ENCODE peak calls at places on chromosomes 5 and 9, in four cellular contexts. S is neural crest cell, Z is pancreas, D is foreskin keratinocyte. T is an unnamed sample.

GRCh38 chr5:98424681-98425454 is 348.6 kb upstream of the RGMB start:
- DNase-seq in Z (no peak), D (no peak), S (no peak), T (no peak)

GRCh38 chr9:123127512-123128075 is 94.1 kb downstream of the GPR21 start:
- DNase-seq in Z (no peak), D (no peak), S (no peak), T (no peak)

GRCh38 chr9:131019387-131020239 is 10.6 kb downstream of the LAMC3 start:
- DNase-seq in D (no peak), Z (no peak), S (no peak), T (no peak)

GRCh38 chr5:61327761-61328753 is 4.0 kb upstream of the ZSWIM6 start:
- DNase-seq in Z (no peak), S (no peak), D (peak; percentile 55), T (peak; percentile 81)

GRCh38 chr5:177269232-177269895 is 34.2 kb downstream of the RAB24 start:
- DNase-seq in Z (peak; percentile 42), D (no peak), S (no peak), T (no peak)

GRCh38 chr5:134845335-134845851 is 375 bp upstream of the C5orf24 start:
- DNase-seq in Z (no peak), D (no peak), S (no peak), T (no peak)

GRCh38 chr9:121896545-121896943 is 196.6 kb downstream of the TTLL11 start:
- DNase-seq in S (no peak), D (no peak), Z (no peak), T (no peak)

GRCh38 chr5:121273818-121274433 is 577.8 kb upstream of the FTMT start:
- DNase-seq in S (no peak), Z (no peak), D (peak; percentile 9), T (peak; percentile 93)

GRCh38 chr5:96743805-96744559 is 63.8 kb downstream of the ERAP1 start:
- DNase-seq in D (no peak), S (no peak), Z (no peak), T (no peak)

GRCh38 chr5:121031487-121031886 is 567.4 kb downstream of the PRR16 start:
- DNase-seq in Z (no peak), S (no peak), D (no peak), T (no peak)

GRCh38 chr9:128145951-128146351 is 3.3 kb upstream of the LCN2 start:
- DNase-seq in Z (peak; percentile 21), S (no peak), D (no peak), T (no peak)

GRCh38 chr5:12113062-12113461 is 208.8 kb upstream of the CTNND2 start:
- DNase-seq in D (no peak), Z (no peak), S (no peak), T (no peak)

GRCh38 chr9:17611342-17611741 is 32.5 kb downstream of the SH3GL2 start:
- DNase-seq in Z (no peak), S (no peak), D (no peak), T (no peak)

GRCh38 chr5:143110591-143110990 is 292.9 kb downstream of the NR3C1 start:
- DNase-seq in Z (no peak), S (no peak), D (no peak), T (peak; percentile 21)

GRCh38 chr9:35517552-35518211 is 27.8 kb downstream of the RUSC2 start:
- DNase-seq in Z (no peak), D (no peak), S (no peak), T (no peak)
- TF ChIP-seq CTCF in Z (no peak), D (no peak), S (no peak), T (no peak)

DNA sequence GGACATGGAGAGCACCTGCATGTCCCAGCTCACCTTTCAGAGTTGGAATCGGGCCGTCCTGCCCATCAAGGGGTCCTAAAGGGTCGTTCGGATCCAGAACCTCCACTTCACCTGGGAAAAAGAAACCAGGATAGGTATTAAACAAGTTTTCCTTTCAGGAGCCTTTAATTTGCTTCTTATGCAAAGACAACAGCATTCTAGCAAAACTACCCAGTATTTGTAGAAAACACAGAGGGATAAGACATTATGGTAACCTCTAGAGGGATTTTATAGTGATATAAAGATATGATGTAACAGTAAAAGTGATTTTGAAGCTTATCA is 174.4 kb downstream of the ROR2 start:
- DNase-seq in Z (no peak), D (no peak), S (no peak), T (no peak)
- TF ChIP-seq CTCF in Z (no peak), D (no peak), S (peak; percentile 5), T (no peak)

GRCh38 chr5:74017786-74018211 is 391.8 kb downstream of the ARHGEF28 start:
- DNase-seq in Z (no peak), S (no peak), D (peak; percentile 84), T (peak; percentile 93)

GRCh38 chr5:74013222-74013621 is 387.2 kb downstream of the ARHGEF28 start:
- DNase-seq in Z (no peak), S (no peak), D (no peak), T (peak; percentile 61)

GRCh38 chr5:74017112-74017511 is 391.1 kb downstream of the ARHGEF28 start:
- DNase-seq in Z (no peak), D (peak; percentile 92), S (no peak), T (peak; percentile 94)

GRCh38 chr5:74015716-74016115 is 389.7 kb downstream of the ARHGEF28 start:
- DNase-seq in S (no peak), D (no peak), Z (no peak), T (no peak)

GRCh38 chr5:74016373-74016772 is 390.4 kb downstream of the ARHGEF28 start:
- DNase-seq in S (no peak), D (no peak), Z (no peak), T (no peak)
- TF ChIP-seq CTCF in S (peak; percentile 36), D (peak; percentile 56), Z (no peak), T (peak; percentile 31)

DNA sequence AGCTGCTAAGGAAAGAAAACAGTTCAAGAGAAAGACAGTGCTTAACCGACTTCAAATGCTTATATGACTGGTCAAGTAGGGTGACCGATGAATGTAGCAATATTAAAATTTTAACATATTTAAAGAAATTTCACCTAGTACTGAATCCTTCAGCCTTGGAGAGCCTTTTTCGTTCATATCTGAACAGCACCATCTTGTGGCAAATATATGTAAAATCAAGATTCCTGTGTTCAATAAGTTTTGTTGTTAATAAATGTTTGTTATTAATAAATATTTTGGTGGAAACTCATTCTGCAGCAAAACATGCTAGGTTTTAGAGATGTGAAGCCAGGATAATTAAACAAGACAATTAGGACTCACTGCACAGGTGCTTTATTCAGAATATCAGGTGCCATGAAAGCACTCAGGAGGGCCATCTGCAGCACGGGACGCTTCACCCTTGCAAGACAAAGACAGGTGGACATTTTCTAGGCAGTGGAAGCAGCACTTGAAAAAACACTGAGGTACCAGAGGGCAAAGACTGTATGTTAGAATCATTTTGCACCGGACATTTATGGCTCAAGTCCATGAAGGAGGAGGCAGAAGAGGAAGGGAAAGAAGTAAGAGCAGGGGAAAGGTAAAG is 15.6 kb downstream of the TICAM2 start:
- DNase-seq in D (no peak), Z (no peak), S (no peak), T (peak; percentile 34)
- TF ChIP-seq CTCF in D (peak; percentile 78), Z (peak; percentile 19), S (peak; percentile 77), T (peak; percentile 45)